ENCODE peak calls at places on chromosome 20, in six cellular contexts. U is Right ventricle myocardium inferior; D is activated T-helper 9 cell treated with anti-CD3 and anti-CD28 coated beads, Interleukin-2, amount 50 U/mL, for 16 hours; L is lung microvascular endothelial cell; T is posterior cingulate gyrus; S is effector CD4-positive, alpha-beta T cell. G is an unnamed sample.

GRCh38 chr20:31721408-31722332 is 998 bp downstream of the BCL2L1 start:
- DNase-seq in U (no peak), D (no peak), L (no peak), T (no peak), S (no peak), G (peak)

GRCh38 chr20:19301142-19301541 is 88.7 kb downstream of the SLC24A3 start:
- DNase-seq in U (no peak), D (no peak), L (no peak), T (no peak), S (no peak), G (no peak)

GRCh38 chr20:3167738-3168078 is 5.6 kb downstream of the LZTS3 start:
- DNase-seq in U (no peak), D (no peak), L (no peak), T (no peak), S (no peak), G (no peak)

GRCh38 chr20:35062478-35062877 is 30.1 kb downstream of the TRPC4AP start:
- DNase-seq in U (no peak), D (no peak), L (no peak), T (no peak), S (no peak), G (no peak)

GRCh38 chr20:57657537-57658446 is 37.6 kb upstream of the ZBP1 start:
- DNase-seq in U (peak), D (no peak), L (no peak), T (peak), S (no peak), G (peak)

GRCh38 chr20:13525225-13525940 is 113.3 kb downstream of the TASP1 start:
- DNase-seq in U (no peak), D (no peak), L (no peak), T (no peak), S (no peak), G (no peak)

GRCh38 chr20:40275738-40276137 is 413.3 kb downstream of the MAFB start:
- DNase-seq in U (no peak), D (no peak), L (no peak), T (no peak), S (no peak), G (no peak)

GRCh38 chr20:23537030-23537429 is 31.3 kb downstream of the CST9L start:
- DNase-seq in U (no peak), D (no peak), L (no peak), T (no peak), S (no peak), G (no peak)

GRCh38 chr20:44115762-44116644 is 71.0 kb downstream of the JPH2 start:
- DNase-seq in U (no peak), D (no peak), L (no peak), T (no peak), S (no peak), G (no peak)

GRCh38 chr20:61387204-61387958 is 135.3 kb downstream of the CDH4 start:
- DNase-seq in U (no peak), D (no peak), L (no peak), T (peak), S (no peak), G (no peak)

GRCh38 chr20:57056651-57057050 is 209.8 kb downstream of the BMP7 start:
- DNase-seq in U (no peak), D (no peak), L (no peak), T (no peak), S (no peak), G (no peak)

GRCh38 chr20:6081236-6081635 is 27.4 kb upstream of the LRRN4 start:
- DNase-seq in U (no peak), D (no peak), L (no peak), T (no peak), S (no peak), G (no peak)

GRCh38 chr20:301886-302848 is 4.8 kb downstream of the ZCCHC3 start:
- DNase-seq in U (no peak), D (no peak), L (no peak), T (no peak), S (no peak), G (no peak)

GRCh38 chr20:46264391-46265266 is 43.7 kb downstream of the CDH22 start:
- DNase-seq in U (no peak), D (no peak), L (no peak), T (no peak), S (no peak), G (no peak)

G was measured in head of caudate nucleus.